ENCODE peak calls at places on chromosomes 2 and 18, in seven cellular contexts. E is tibial artery, G is transverse colon, L is prostate gland, Z is body of pancreas, M is pancreas, U is OCI-LY7. I is an unnamed sample.

GRCh38 chr2:156476516-156477206 is 40.5 kb downstream of the GPD2 start:
- DNase-seq in G (no peak), Z (no peak), E (no peak), L (no peak), U (no peak), M (no peak), I (no peak)

GRCh38 chr2:156079845-156080244 is 252.7 kb downstream of the NR4A2 start:
- DNase-seq in M (no peak), Z (no peak), E (no peak), L (no peak), G (no peak), U (no peak), I (no peak)

GRCh38 chr18:49723648-49724180 is 89.6 kb downstream of the ACAA2 start:
- DNase-seq in E (no peak), G (peak), Z (no peak), L (no peak), U (no peak), M (no peak), I (peak)

GRCh38 chr2:118857677-118858484 is 10.4 kb upstream of the EN1 start:
- DNase-seq in M (no peak), U (no peak), E (no peak), G (no peak), L (no peak), Z (no peak), I (peak)

GRCh38 chr18:50297621-50298442 is 10.3 kb upstream of the CXXC1 start:
- DNase-seq in L (no peak), Z (peak), U (peak), G (peak), E (no peak), M (peak), I (peak)

GRCh38 chr2:121260370-121261154 is 24.4 kb downstream of the TFCP2L1 start:
- DNase-seq in Z (peak), G (peak), M (no peak), E (no peak), L (peak), U (no peak), I (no peak)

GRCh38 chr2:239440511-239440959 is 39.7 kb upstream of the HDAC4 start:
- DNase-seq in U (no peak), Z (no peak), M (no peak), L (no peak), G (no peak), E (no peak), I (peak)

GRCh38 chr18:22515250-22515649 is 97.5 kb upstream of the CTAGE1 start:
- DNase-seq in Z (no peak), U (no peak), M (no peak), E (no peak), G (no peak), L (no peak), I (no peak)

GRCh38 chr2:20487392-20488135 is 40.7 kb downstream of the RHOB start:
- DNase-seq in E (peak), U (no peak), M (no peak), L (no peak), Z (no peak), G (no peak), I (peak)

GRCh38 chr18:47409519-47409918 is 158.1 kb upstream of the SKOR2 start:
- DNase-seq in Z (no peak), G (no peak), U (no peak), E (no peak), M (no peak), L (no peak), I (peak)

GRCh38 chr2:212005077-212005671 is 533.4 kb downstream of the ERBB4 start:
- DNase-seq in E (no peak), G (no peak), Z (no peak), U (peak), M (no peak), L (no peak), I (peak)

GRCh38 chr18:28267276-28267675 is 90.3 kb upstream of the CDH2 start:
- DNase-seq in G (no peak), Z (no peak), M (no peak), E (no peak), L (no peak), U (no peak), I (no peak)

GRCh38 chr18:54734059-54734458 is 94.2 kb upstream of the RAB27B start:
- DNase-seq in L (no peak), Z (no peak), M (no peak), G (no peak), U (no peak), E (no peak), I (no peak)

GRCh38 chr2:2663401-2664036 is 332.4 kb upstream of the MYT1L start:
- DNase-seq in E (peak), U (no peak), M (no peak), G (no peak), L (no peak), Z (no peak), I (no peak)

DNA sequence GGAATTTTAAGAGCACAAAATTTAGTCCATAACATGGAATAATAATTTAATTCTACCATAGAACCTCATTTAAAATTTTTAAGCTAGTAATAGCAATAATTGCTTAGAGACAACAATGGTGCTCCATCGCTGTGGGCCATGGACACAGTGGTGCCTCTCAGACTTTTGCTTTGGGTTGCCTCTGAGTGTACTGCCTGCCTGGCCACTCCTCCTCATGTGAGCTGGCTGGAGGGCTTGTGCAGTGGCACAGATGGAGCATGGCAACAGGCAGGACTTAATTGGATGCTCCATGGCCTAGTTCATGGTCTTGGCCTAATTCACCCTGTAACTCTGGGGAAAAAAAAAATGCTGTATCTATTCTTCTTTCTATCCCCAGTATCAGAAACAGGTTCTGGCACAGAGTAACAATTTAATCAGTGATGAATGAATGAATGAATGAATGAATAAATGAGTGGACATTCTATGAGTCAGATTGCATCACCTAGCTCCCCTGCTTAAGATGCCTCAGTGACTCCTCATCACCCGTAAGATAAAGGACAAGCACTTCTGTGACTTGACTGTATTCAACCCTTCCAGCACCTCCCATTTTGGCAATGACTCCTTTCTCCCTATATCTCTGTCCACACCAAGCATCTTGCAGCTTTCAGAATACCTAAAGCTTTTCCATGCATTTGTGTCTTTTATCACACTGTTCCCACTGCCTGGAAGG is 211.8 kb upstream of the SLC14A2 start:
- DNase-seq in G (no peak), E (no peak), U (no peak), L (no peak), Z (no peak), M (no peak), I (no peak)
- H3K27ac ChIP-seq in G (no peak), E (no peak), U (no peak), L (no peak), Z (no peak), M (no peak), I (no peak)

GRCh38 chr2:98153402-98153938 is 66.5 kb downstream of the VWA3B start:
- DNase-seq in U (no peak), Z (no peak), L (no peak), E (no peak), M (no peak), G (no peak), I (no peak)

GRCh38 chr2:98145070-98145469 is 58.1 kb downstream of the VWA3B start:
- DNase-seq in G (no peak), U (no peak), Z (no peak), L (no peak), E (no peak), M (no peak), I (no peak)

GRCh38 chr2:98148968-98149697 is 62.2 kb downstream of the VWA3B start:
- DNase-seq in M (peak), E (no peak), Z (peak), G (no peak), U (peak), L (no peak), I (peak)
- H3K4me3 ChIP-seq in M (peak), E (peak), Z (no peak), G (no peak), U (no peak), L (no peak), I (no peak)

GRCh38 chr2:161243312-161243711 is 64.9 kb upstream of the PSMD14 start:
- DNase-seq in M (no peak), U (peak), L (no peak), E (no peak), Z (no peak), G (no peak), I (peak)

GRCh38 chr2:161238559-161239415 is 69.4 kb upstream of the PSMD14 start:
- DNase-seq in G (peak), E (peak), U (peak), M (peak), Z (peak), L (peak), I (peak)

GRCh38 chr2:161239416-161240109 is 68.7 kb upstream of the PSMD14 start:
- DNase-seq in U (no peak), L (no peak), G (no peak), M (no peak), Z (no peak), E (no peak), I (peak)

GRCh38 chr2:161243873-161244272 is 64.4 kb upstream of the PSMD14 start:
- DNase-seq in G (no peak), L (no peak), U (peak), M (no peak), E (no peak), Z (no peak), I (peak)

GRCh38 chr2:161241894-161242293 is 66.3 kb upstream of the PSMD14 start:
- DNase-seq in U (no peak), L (no peak), Z (no peak), M (no peak), G (no peak), E (no peak), I (no peak)
- H3K27ac ChIP-seq in U (no peak), L (no peak), Z (no peak), M (no peak), G (no peak), E (no peak), I (no peak)

GRCh38 chr2:241638063-241638660 is 669 bp downstream of the ATG4B start:
- DNase-seq in U (no peak), Z (no peak), G (no peak), M (no peak), E (no peak), L (no peak), I (no peak)

GRCh38 chr2:241638940-241639339 is 1.4 kb downstream of the ATG4B start:
- DNase-seq in L (no peak), E (no peak), Z (no peak), G (no peak), M (no peak), U (peak), I (no peak)

GRCh38 chr2:241637233-241638062 is at the start of gene ATG4B:
- DNase-seq in Z (peak), L (peak), M (peak), G (peak), U (peak), E (peak), I (peak)

GRCh38 chr2:241640165-241640795 is 2.8 kb downstream of the ATG4B start:
- DNase-seq in Z (no peak), M (no peak), G (no peak), E (no peak), U (no peak), L (no peak), I (no peak)

DNA sequence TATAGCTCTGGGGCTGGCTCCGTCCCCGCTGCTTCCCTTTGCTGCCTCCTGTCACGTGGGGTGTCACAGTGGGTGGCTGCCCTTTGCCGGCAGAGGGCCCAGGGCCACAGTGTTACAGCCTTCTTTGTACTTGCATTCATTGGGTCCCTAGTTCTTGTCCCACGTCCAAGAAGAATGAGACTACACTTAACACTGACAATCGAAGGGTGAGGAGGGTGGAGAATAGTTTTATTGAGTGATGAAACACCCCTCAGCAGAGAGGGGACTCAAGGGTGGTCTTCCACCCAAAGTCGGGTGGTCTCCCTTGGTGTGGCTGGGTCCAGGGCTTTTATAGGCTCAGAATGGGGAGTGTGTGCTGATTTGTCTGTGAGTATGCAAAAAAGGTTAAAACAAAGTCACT is 1.9 kb downstream of the ATG4B start:
- DNase-seq in Z (no peak), M (no peak), G (no peak), U (peak), E (no peak), L (no peak), I (peak)
- H3K4me3 ChIP-seq in Z (no peak), M (no peak), G (no peak), U (peak), E (no peak), L (no peak), I (peak)